ENCODE peak calls at places on chromosomes 16 and 17, in six cellular contexts. One of them, this sample, is unnamed. For H3K36me3 and H3K4me1, the result is how much of the 10 kb centered on the place peaks cover.

GRCh38 chr17:80789356-80789902 is 202.2 kb upstream of the CHMP6 start:
- DNase-seq in colonic mucosa: no peak
- DNase-seq in mammary epithelial cell: peak
- DNase-seq in K562: no peak
- DNase-seq in Peyer's patch: no peak
- DNase-seq in tibial artery: peak
- DNase-seq in this sample: peak

GRCh38 chr17:34025179-34025551 is 229.9 kb upstream of the CCL2 start:
- DNase-seq in mammary epithelial cell: no peak
- DNase-seq in tibial artery: no peak
- DNase-seq in Peyer's patch: no peak
- DNase-seq in colonic mucosa: no peak
- DNase-seq in K562: peak
- DNase-seq in this sample: no peak

GRCh38 chr17:65557349-65558310 is 3.8 kb downstream of the AXIN2 start:
- DNase-seq in Peyer's patch: no peak
- DNase-seq in K562: no peak
- DNase-seq in mammary epithelial cell: no peak
- DNase-seq in tibial artery: no peak
- DNase-seq in colonic mucosa: peak
- DNase-seq in this sample: no peak

GRCh38 chr17:40901981-40902862 is 17.2 kb upstream of the KRT20 start:
- DNase-seq in colonic mucosa: peak
- DNase-seq in Peyer's patch: peak
- DNase-seq in tibial artery: no peak
- DNase-seq in mammary epithelial cell: peak
- DNase-seq in K562: no peak
- DNase-seq in this sample: no peak

GRCh38 chr16:51409001-51409675 is 258.1 kb upstream of the SALL1 start:
- DNase-seq in Peyer's patch: no peak
- DNase-seq in colonic mucosa: no peak
- DNase-seq in tibial artery: no peak
- DNase-seq in mammary epithelial cell: peak
- DNase-seq in K562: no peak
- DNase-seq in this sample: no peak

GRCh38 chr16:72927199-72928088 is 120.5 kb downstream of the ZFHX3 start:
- DNase-seq in tibial artery: no peak
- DNase-seq in mammary epithelial cell: peak
- DNase-seq in colonic mucosa: no peak
- DNase-seq in K562: no peak
- DNase-seq in Peyer's patch: no peak
- DNase-seq in this sample: peak

GRCh38 chr16:67147437-67148140 is 3.2 kb downstream of the B3GNT9 start:
- DNase-seq in mammary epithelial cell: peak
- DNase-seq in colonic mucosa: no peak
- DNase-seq in K562: no peak
- DNase-seq in tibial artery: no peak
- DNase-seq in Peyer's patch: no peak
- DNase-seq in this sample: peak

GRCh38 chr17:7328840-7329359 is at the start of gene NEURL4:
- DNase-seq in K562: no peak
- DNase-seq in Peyer's patch: peak
- DNase-seq in tibial artery: peak
- DNase-seq in colonic mucosa: no peak
- DNase-seq in mammary epithelial cell: no peak
- DNase-seq in this sample: no peak

GRCh38 chr16:1906052-1906845 is 12.0 kb downstream of the HS3ST6 start:
- DNase-seq in Peyer's patch: no peak
- DNase-seq in colonic mucosa: no peak
- DNase-seq in tibial artery: no peak
- DNase-seq in K562: no peak
- DNase-seq in mammary epithelial cell: no peak
- DNase-seq in this sample: no peak

GRCh38 chr17:78242024-78242742 is 10.8 kb downstream of the TMEM235 start:
- DNase-seq in mammary epithelial cell: no peak
- DNase-seq in K562: no peak
- DNase-seq in colonic mucosa: no peak
- DNase-seq in tibial artery: no peak
- DNase-seq in Peyer's patch: peak
- DNase-seq in this sample: no peak

GRCh38 chr17:47763913-47764582 is 31.0 kb downstream of the TBX21 start:
- DNase-seq in Peyer's patch: no peak
- DNase-seq in mammary epithelial cell: peak
- DNase-seq in colonic mucosa: no peak
- DNase-seq in tibial artery: no peak
- DNase-seq in K562: no peak
- DNase-seq in this sample: no peak

GRCh38 chr16:30841332-30841731 is 52.5 kb downstream of the BCL7C start:
- DNase-seq in mammary epithelial cell: no peak
- DNase-seq in tibial artery: no peak
- DNase-seq in K562: no peak
- DNase-seq in Peyer's patch: no peak
- DNase-seq in colonic mucosa: no peak
- DNase-seq in this sample: no peak

GRCh38 chr16:1745181-1745899 is 26.0 kb downstream of the NME3 start:
- DNase-seq in colonic mucosa: no peak
- DNase-seq in Peyer's patch: no peak
- DNase-seq in K562: no peak
- DNase-seq in mammary epithelial cell: peak
- DNase-seq in tibial artery: no peak
- DNase-seq in this sample: no peak

GRCh38 chr17:15444805-15445204 is 22.6 kb downstream of the CDRT4 start:
- DNase-seq in tibial artery: no peak
- DNase-seq in colonic mucosa: no peak
- DNase-seq in K562: peak
- DNase-seq in mammary epithelial cell: no peak
- DNase-seq in Peyer's patch: no peak
- DNase-seq in this sample: no peak

GRCh38 chr16:30335598-30336474 is 19.3 kb downstream of the CD2BP2 start:
- DNase-seq in colonic mucosa: peak
- DNase-seq in mammary epithelial cell: peak
- DNase-seq in Peyer's patch: no peak
- DNase-seq in K562: no peak
- DNase-seq in tibial artery: no peak
- DNase-seq in this sample: no peak

GRCh38 chr17:82939213-82940030 is 99.6 kb upstream of the ZNF750 start:
- DNase-seq in mammary epithelial cell: no peak
- DNase-seq in K562: no peak
- DNase-seq in Peyer's patch: peak
- DNase-seq in colonic mucosa: no peak
- DNase-seq in tibial artery: peak
- DNase-seq in this sample: peak

GRCh38 chr17:65277576-65277975 is 140.4 kb downstream of the RGS9 start:
- DNase-seq in mammary epithelial cell: no peak
- DNase-seq in K562: no peak
- DNase-seq in tibial artery: no peak
- DNase-seq in Peyer's patch: no peak
- DNase-seq in colonic mucosa: peak
- DNase-seq in this sample: no peak

GRCh38 chr16:9039208-9039607 is 52.2 kb upstream of the HAPSTR1 start:
- DNase-seq in K562: peak
- DNase-seq in colonic mucosa: no peak
- DNase-seq in Peyer's patch: no peak
- DNase-seq in tibial artery: no peak
- DNase-seq in mammary epithelial cell: no peak
- DNase-seq in this sample: no peak

DNA sequence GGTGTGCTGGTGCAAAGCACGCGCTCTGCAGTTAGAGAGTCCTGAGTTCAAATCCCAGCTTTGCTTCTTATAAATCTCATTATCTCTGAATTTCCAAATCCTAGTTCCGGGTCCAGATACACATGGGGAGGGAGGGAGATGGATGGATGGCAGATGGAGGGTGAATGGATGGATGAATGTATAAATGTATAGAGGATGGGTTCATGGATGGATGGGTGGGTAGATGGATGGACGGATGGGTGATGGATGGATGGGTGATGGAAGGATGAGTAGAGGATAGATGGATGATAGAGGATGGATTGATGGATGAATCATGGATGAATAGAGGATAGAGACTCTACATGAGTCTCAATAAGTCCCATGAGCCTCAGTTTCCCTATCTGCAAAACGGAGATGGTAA is 89.9 kb downstream of the MYH11 start:
- DNase-seq in Peyer's patch: no peak
- DNase-seq in tibial artery: no peak
- DNase-seq in colonic mucosa: no peak
- DNase-seq in K562: no peak
- DNase-seq in mammary epithelial cell: no peak
- DNase-seq in this sample: no peak
- H3K36me3 ChIP-seq in Peyer's patch: under half
- H3K36me3 ChIP-seq in tibial artery: half or more
- H3K36me3 ChIP-seq in colonic mucosa: under half
- H3K36me3 ChIP-seq in K562: under half
- H3K36me3 ChIP-seq in mammary epithelial cell: under half
- H3K36me3 ChIP-seq in this sample: under half

GRCh38 chr17:45147581-45148182 is 593 bp upstream of the HEXIM1 start:
- DNase-seq in mammary epithelial cell: peak
- DNase-seq in Peyer's patch: peak
- DNase-seq in tibial artery: peak
- DNase-seq in K562: no peak
- DNase-seq in colonic mucosa: peak
- DNase-seq in this sample: peak

GRCh38 chr17:45147102-45147580 is 1.1 kb upstream of the HEXIM1 start:
- DNase-seq in K562: peak
- DNase-seq in tibial artery: peak
- DNase-seq in Peyer's patch: no peak
- DNase-seq in mammary epithelial cell: no peak
- DNase-seq in colonic mucosa: no peak
- DNase-seq in this sample: peak

GRCh38 chr17:45149669-45150603 is 1.7 kb downstream of the HEXIM1 start:
- DNase-seq in tibial artery: peak
- DNase-seq in K562: no peak
- DNase-seq in colonic mucosa: peak
- DNase-seq in mammary epithelial cell: peak
- DNase-seq in Peyer's patch: peak
- DNase-seq in this sample: peak

GRCh38 chr17:45149037-45149668 is 878 bp downstream of the HEXIM1 start:
- DNase-seq in mammary epithelial cell: peak
- DNase-seq in colonic mucosa: peak
- DNase-seq in Peyer's patch: peak
- DNase-seq in K562: peak
- DNase-seq in tibial artery: peak
- DNase-seq in this sample: peak

DNA sequence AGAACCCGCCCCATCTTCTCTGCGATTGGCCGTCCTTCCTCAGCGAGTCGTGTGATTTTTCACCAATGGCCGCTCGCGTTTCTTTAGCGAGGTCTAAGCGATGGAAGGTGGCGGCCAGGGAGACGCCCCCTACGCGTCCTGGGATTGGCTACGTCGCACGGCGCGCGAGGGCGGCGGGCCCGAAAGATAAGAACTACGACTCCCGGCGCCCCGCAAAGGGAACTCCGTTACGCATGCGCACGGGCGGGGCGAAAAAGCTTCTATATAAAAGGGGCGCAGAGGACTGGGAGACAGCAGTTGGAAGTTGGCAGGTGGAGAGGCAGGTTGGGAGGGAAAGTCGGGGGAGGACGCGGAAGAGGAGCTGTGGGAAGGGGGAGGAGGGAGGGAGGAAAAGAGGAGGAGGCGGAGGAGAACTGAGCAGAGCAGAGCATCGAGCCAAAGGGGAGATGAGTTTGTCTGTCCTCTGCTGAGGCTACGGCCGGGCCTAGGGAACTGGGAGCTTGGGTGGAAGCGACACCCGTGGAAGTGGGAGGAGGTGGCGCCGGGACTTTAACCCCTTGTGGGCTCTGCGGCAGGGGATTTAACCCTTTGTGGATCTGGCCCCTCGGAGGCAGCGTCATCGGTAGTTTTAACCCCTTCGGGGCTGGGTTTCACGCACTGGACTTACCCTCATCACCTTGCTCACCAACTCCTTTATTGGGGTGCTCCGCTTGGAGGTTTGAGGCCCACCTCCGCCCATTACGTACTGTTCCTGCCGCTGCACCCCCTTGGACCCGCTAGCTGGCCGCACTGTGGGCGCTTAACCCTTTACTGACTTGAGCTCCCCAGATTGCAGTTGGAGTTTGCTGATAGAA is at the start of gene HEXIM1:
- DNase-seq in colonic mucosa: peak
- DNase-seq in K562: peak
- DNase-seq in Peyer's patch: peak
- DNase-seq in tibial artery: peak
- DNase-seq in mammary epithelial cell: peak
- DNase-seq in this sample: peak
- H3K4me1 ChIP-seq in colonic mucosa: under half
- H3K4me1 ChIP-seq in K562: under half
- H3K4me1 ChIP-seq in Peyer's patch: under half
- H3K4me1 ChIP-seq in tibial artery: half or more
- H3K4me1 ChIP-seq in mammary epithelial cell: under half
- H3K4me1 ChIP-seq in this sample: under half

GRCh38 chr17:54933921-54934320 is 33.3 kb downstream of the TOM1L1 start:
- DNase-seq in mammary epithelial cell: no peak
- DNase-seq in K562: no peak
- DNase-seq in colonic mucosa: no peak
- DNase-seq in tibial artery: no peak
- DNase-seq in Peyer's patch: no peak
- DNase-seq in this sample: no peak

GRCh38 chr17:54935487-54935886 is 33.0 kb downstream of the COX11 start:
- DNase-seq in K562: no peak
- DNase-seq in colonic mucosa: peak
- DNase-seq in tibial artery: no peak
- DNase-seq in mammary epithelial cell: no peak
- DNase-seq in Peyer's patch: no peak
- DNase-seq in this sample: no peak

GRCh38 chr17:54937426-54937825 is 31.0 kb downstream of the COX11 start:
- DNase-seq in mammary epithelial cell: no peak
- DNase-seq in colonic mucosa: no peak
- DNase-seq in Peyer's patch: no peak
- DNase-seq in K562: no peak
- DNase-seq in tibial artery: no peak
- DNase-seq in this sample: no peak

GRCh38 chr17:54937018-54937417 is 31.4 kb downstream of the COX11 start:
- DNase-seq in mammary epithelial cell: no peak
- DNase-seq in K562: no peak
- DNase-seq in Peyer's patch: no peak
- DNase-seq in tibial artery: no peak
- DNase-seq in colonic mucosa: no peak
- DNase-seq in this sample: no peak

DNA sequence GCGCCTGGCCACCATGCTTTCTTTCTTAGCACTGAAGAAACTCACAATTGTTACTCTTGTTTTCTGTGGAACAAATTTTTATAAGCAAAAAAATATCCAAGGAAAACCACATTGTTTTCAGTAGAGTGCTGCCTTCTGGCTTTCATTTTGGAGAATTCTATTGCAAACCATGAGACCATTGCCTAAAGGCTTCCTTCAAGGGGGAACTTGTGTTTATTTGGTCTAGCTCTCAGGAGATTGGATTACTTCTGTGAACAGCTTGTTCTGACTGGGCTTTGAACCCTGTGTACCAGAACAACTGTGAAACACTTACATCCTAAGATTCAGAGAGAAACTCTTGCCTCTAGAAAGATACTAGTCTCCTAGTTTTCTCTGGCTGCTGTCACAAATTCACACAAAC is 32.1 kb downstream of the TOM1L1 start:
- DNase-seq in colonic mucosa: no peak
- DNase-seq in mammary epithelial cell: no peak
- DNase-seq in Peyer's patch: no peak
- DNase-seq in tibial artery: no peak
- DNase-seq in K562: no peak
- DNase-seq in this sample: no peak
- H3K36me3 ChIP-seq in colonic mucosa: under half
- H3K36me3 ChIP-seq in mammary epithelial cell: under half
- H3K36me3 ChIP-seq in Peyer's patch: under half
- H3K36me3 ChIP-seq in tibial artery: under half
- H3K36me3 ChIP-seq in K562: under half
- H3K36me3 ChIP-seq in this sample: under half

GRCh38 chr16:15606521-15607220 is 36.3 kb downstream of the MARF1 start:
- DNase-seq in colonic mucosa: no peak
- DNase-seq in K562: no peak
- DNase-seq in tibial artery: no peak
- DNase-seq in Peyer's patch: no peak
- DNase-seq in mammary epithelial cell: no peak
- DNase-seq in this sample: no peak
- H3K4me1 ChIP-seq in colonic mucosa: under half
- H3K4me1 ChIP-seq in K562: under half
- H3K4me1 ChIP-seq in tibial artery: under half
- H3K4me1 ChIP-seq in Peyer's patch: under half
- H3K4me1 ChIP-seq in mammary epithelial cell: under half
- H3K4me1 ChIP-seq in this sample: under half